ENCODE peak calls at places on chromosome 11, in seven cellular contexts. Y is stimulated activated CD8-positive, alpha-beta memory T cell treated with anti-CD3 and anti-CD28 coated beads, Interleukin-15, amount 100 ng/mL, for 1 hour; B is fibroblast of gingiva; F is EL; P is choroid plexus epithelial cell; J is stimulated activated CD4-positive, alpha-beta T cell treated with anti-CD3 and anti-CD28 coated beads, Interleukin-2, amount 100 ng/mL, for 48 hours; S is NCI-H1092 treated with DMSO at 0.1 percent for 48 hours. N is an unnamed sample.

GRCh38 chr11:1152316-1153104 is 5.2 kb upstream of the MUC5AC start:
- DNase-seq in Y (no peak), B (no peak), F (peak), P (peak), J (no peak), S (no peak), N (no peak)

GRCh38 chr11:94150704-94151103 is 22.1 kb downstream of the PANX1 start:
- DNase-seq in Y (no peak), B (no peak), F (no peak), P (no peak), J (no peak), S (no peak), N (no peak)

GRCh38 chr11:64967376-64967775 is 4.5 kb downstream of the MAJIN start:
- DNase-seq in Y (no peak), B (no peak), F (no peak), P (no peak), J (no peak), S (no peak), N (no peak)

GRCh38 chr11:67484847-67485311 is 2.1 kb downstream of the AIP start:
- DNase-seq in Y (no peak), B (no peak), F (no peak), P (no peak), J (peak), S (no peak), N (no peak)

GRCh38 chr11:112227002-112227401 is 774 bp downstream of the PTS start:
- DNase-seq in Y (no peak), B (peak), F (peak), P (peak), J (no peak), S (peak), N (peak)

GRCh38 chr11:106644824-106645223 is 373.5 kb downstream of the GUCY1A2 start:
- DNase-seq in Y (no peak), B (no peak), F (peak), P (peak), J (no peak), S (no peak), N (no peak)

GRCh38 chr11:48075637-48076036 is 95.3 kb downstream of the PTPRJ start:
- DNase-seq in Y (no peak), B (no peak), F (no peak), P (no peak), J (no peak), S (no peak), N (no peak)

GRCh38 chr11:96055706-96056387 is 131.9 kb upstream of the MTMR2 start:
- DNase-seq in Y (no peak), B (peak), F (peak), P (peak), J (no peak), S (no peak), N (no peak)

GRCh38 chr11:79708319-79708928 is 267.6 kb upstream of the TENM4 start:
- DNase-seq in Y (no peak), B (no peak), F (peak), P (peak), J (no peak), S (peak), N (no peak)

GRCh38 chr11:120540744-120541143 is 29.2 kb downstream of the GRIK4 start:
- DNase-seq in Y (no peak), B (no peak), F (peak), P (peak), J (no peak), S (no peak), N (no peak)

GRCh38 chr11:128898580-128899344 is 7.6 kb downstream of the KCNJ5 start:
- DNase-seq in Y (no peak), B (no peak), F (peak), P (no peak), J (no peak), S (no peak), N (no peak)

GRCh38 chr11:130420478-130421198 is 7.8 kb downstream of the ADAMTS8 start:
- DNase-seq in Y (no peak), B (no peak), F (no peak), P (peak), J (no peak), S (no peak), N (no peak)

N was measured in dermis blood vessel endothelial cell.